ENCODE peak calls at places on chromosomes 4 and X, in ten cellular contexts. L, R, J, S, W, C, Q, P, Y and X are unnamed samples. For H3K4me1, the result is how much of the 10 kb centered on the place peaks cover.

GRCh38 chr4:78058591-78059523 is 1.7 kb downstream of the FRAS1 start:
- DNase-seq in L (peak), R (peak), J (no peak), S (peak), W (peak), C (peak), Q (no peak), P (peak), Y (peak), X (peak)

GRCh38 chr4:140219567-140219966 is 65.6 kb upstream of the MAML3 start:
- DNase-seq in L (no peak), R (no peak), J (no peak), S (no peak), W (no peak), C (peak), Q (no peak), P (no peak), Y (no peak), X (no peak)

GRCh38 chr4:5751073-5751917 is 40.3 kb downstream of the EVC start:
- DNase-seq in L (no peak), R (no peak), J (no peak), S (no peak), W (no peak), C (no peak), Q (no peak), P (no peak), Y (no peak), X (no peak)

GRCh38 chr4:147787204-147787603 is 55.3 kb downstream of the ARHGAP10 start:
- DNase-seq in L (no peak), R (no peak), J (no peak), S (no peak), W (no peak), C (no peak), Q (no peak), P (no peak), Y (no peak), X (peak)

GRCh38 chrX:150594584-150594983 is 26.2 kb downstream of the MTM1 start:
- DNase-seq in L (no peak), R (no peak), J (no peak), S (no peak), W (no peak), C (no peak), Q (no peak), P (no peak), Y (no peak), X (no peak)

GRCh38 chr4:87589531-87589930 is 18.8 kb upstream of the DSPP start:
- DNase-seq in L (no peak), R (no peak), J (no peak), S (no peak), W (no peak), C (no peak), Q (no peak), P (no peak), Y (no peak), X (no peak)

GRCh38 chrX:130994671-130995070 is 63.5 kb upstream of the ARHGAP36 start:
- DNase-seq in L (no peak), R (no peak), J (peak), S (peak), W (peak), C (peak), Q (no peak), P (no peak), Y (no peak), X (no peak)

GRCh38 chr4:38856524-38857337 is at the start of gene TLR6:
- DNase-seq in L (peak), R (no peak), J (peak), S (no peak), W (peak), C (peak), Q (peak), P (peak), Y (no peak), X (peak)

GRCh38 chrX:10112510-10112909 is 44.3 kb upstream of the CLCN4 start:
- DNase-seq in L (no peak), R (no peak), J (no peak), S (no peak), W (no peak), C (no peak), Q (peak), P (no peak), Y (no peak), X (no peak)

GRCh38 chrX:10110984-10111363 is 45.8 kb upstream of the CLCN4 start:
- DNase-seq in L (no peak), R (no peak), J (no peak), S (no peak), W (no peak), C (no peak), Q (peak), P (no peak), Y (no peak), X (no peak)

GRCh38 chrX:10109695-10110094 is 47.1 kb upstream of the CLCN4 start:
- DNase-seq in L (no peak), R (peak), J (no peak), S (no peak), W (no peak), C (no peak), Q (no peak), P (no peak), Y (no peak), X (peak)

GRCh38 chrX:10111364-10112148 is 45.2 kb upstream of the CLCN4 start:
- DNase-seq in L (no peak), R (no peak), J (no peak), S (no peak), W (no peak), C (no peak), Q (peak), P (peak), Y (no peak), X (peak)

GRCh38 chrX:10110316-10110932 is 46.4 kb upstream of the CLCN4 start:
- DNase-seq in L (no peak), R (no peak), J (no peak), S (no peak), W (no peak), C (no peak), Q (no peak), P (no peak), Y (no peak), X (no peak)
- H3K27ac ChIP-seq in L (peak), R (peak), J (no peak), S (no peak), W (peak), C (no peak), Q (peak), P (no peak), Y (peak), X (peak)

DNA sequence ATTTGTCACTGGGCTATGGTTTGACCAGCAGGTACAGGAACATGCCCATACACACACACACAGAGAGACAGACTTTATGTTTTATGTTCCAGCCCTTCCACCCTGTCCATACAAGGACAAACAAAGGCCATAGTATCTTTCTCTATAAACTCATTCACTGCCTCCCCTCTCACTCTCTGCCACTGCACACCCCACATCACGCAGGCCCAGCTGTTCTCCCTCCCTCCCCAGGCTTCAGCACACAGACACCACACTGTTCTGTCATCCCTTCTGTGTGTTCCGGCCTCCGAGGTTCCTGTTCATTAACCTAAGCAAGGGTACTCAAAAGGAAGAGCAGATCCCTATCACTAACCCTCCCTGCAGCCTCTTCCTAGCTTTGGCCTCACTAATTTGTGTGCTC is 17.8 kb downstream of the LAS1L start:
- DNase-seq in L (no peak), R (no peak), J (no peak), S (no peak), W (no peak), C (no peak), Q (no peak), P (no peak), Y (no peak), X (no peak)
- TF ChIP-seq EP300 in L (no peak), R (no peak), J (no peak), S (no peak), W (no peak), C (no peak), Q (no peak), P (no peak), Y (no peak), X (no peak)

GRCh38 chr4:102506523-102506922 is 5.4 kb downstream of the NFKB1 start:
- DNase-seq in L (no peak), R (no peak), J (no peak), S (no peak), W (no peak), C (no peak), Q (no peak), P (no peak), Y (no peak), X (no peak)

GRCh38 chr4:102503301-102503746 is 2.2 kb downstream of the NFKB1 start:
- DNase-seq in L (no peak), R (no peak), J (peak), S (no peak), W (no peak), C (no peak), Q (no peak), P (peak), Y (no peak), X (no peak)

GRCh38 chr4:102503831-102504786 is 3.0 kb downstream of the NFKB1 start:
- DNase-seq in L (no peak), R (no peak), J (no peak), S (no peak), W (no peak), C (no peak), Q (no peak), P (no peak), Y (no peak), X (no peak)

GRCh38 chr4:102505708-102506107 is 4.5 kb downstream of the NFKB1 start:
- DNase-seq in L (no peak), R (no peak), J (no peak), S (no peak), W (no peak), C (no peak), Q (no peak), P (no peak), Y (no peak), X (no peak)

DNA sequence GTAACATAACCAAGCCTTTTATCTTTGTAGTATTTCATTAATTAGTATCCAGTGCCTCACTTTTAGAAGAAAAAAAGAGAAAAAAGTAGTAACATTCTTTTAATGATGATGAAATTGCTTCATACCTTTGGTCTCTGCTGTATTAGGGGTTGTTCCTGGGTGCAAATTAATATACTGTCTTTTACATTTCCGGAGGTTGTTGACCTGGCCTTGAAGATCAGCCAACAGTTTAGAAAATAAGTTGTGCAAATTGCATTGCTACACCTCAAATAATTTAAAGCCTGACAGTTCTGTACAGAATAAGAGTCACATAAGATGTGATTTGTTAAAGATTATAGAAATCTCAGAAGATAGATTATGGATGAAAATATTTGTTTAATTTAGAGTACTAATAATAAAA is 3.8 kb downstream of the NFKB1 start:
- DNase-seq in L (no peak), R (no peak), J (no peak), S (no peak), W (no peak), C (no peak), Q (no peak), P (no peak), Y (no peak), X (no peak)
- H3K4me1 ChIP-seq in L (half or more), R (under half), J (under half), S (under half), W (half or more), C (under half), Q (under half), P (under half), Y (half or more), X (under half)

DNA sequence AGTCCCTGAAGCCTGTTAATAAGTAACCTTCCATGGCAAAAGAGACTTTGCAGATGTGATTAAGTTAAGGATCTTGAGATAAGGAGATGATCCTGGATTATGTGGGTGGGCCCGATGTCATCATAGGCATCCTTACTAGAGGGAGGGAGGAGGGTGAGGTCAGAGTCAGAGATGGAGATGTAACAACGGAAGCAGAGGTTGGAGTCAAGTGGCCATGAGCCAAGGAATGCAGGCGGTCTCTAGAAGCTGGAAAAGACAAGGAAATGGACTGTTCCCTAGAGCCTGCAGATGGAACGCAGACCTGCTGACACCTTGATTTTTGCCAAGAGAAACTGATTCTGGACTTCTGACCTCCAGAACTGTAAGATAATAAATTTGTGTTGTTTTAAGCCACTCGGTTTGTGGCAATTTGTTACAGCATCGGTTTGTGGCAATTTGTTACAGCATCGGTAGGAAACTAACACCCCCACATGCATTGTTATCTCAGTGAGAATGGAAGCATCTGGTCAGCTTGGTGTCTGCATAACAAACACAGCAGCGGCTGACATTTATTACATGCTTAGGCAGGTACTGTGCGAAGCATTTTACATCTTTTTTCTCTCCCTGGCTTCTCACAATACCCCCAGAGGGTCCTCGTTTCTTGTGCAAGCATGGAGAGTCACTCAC is 55.6 kb downstream of the CLDN34 start:
- DNase-seq in L (no peak), R (no peak), J (no peak), S (peak), W (no peak), C (no peak), Q (no peak), P (no peak), Y (peak), X (no peak)
- H3K27ac ChIP-seq in L (no peak), R (no peak), J (no peak), S (peak), W (no peak), C (no peak), Q (no peak), P (no peak), Y (no peak), X (no peak)

DNA sequence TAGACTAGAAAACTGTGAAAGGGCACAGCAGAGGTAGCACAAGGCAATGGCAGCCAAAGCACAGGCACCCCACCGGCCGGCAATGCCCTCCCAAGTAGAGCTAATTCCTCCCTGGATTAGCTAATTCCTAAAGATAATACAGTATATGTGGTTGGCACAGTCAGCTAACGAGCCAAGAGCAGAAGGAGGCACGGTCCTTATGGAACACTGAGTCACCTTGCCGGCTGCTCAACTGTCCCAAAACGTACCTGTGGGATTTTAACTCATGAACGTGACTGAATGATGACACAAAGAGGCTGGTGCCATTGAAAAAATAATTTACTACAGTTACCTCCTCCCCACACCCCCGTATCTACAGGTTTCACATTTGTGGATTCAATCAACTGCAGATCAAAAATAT is 9.1 kb upstream of the FGFBP1 start:
- DNase-seq in L (no peak), R (no peak), J (no peak), S (no peak), W (no peak), C (no peak), Q (no peak), P (no peak), Y (no peak), X (no peak)
- TF ChIP-seq EP300 in L (no peak), R (no peak), J (no peak), S (no peak), W (no peak), C (no peak), Q (no peak), P (no peak), Y (no peak), X (no peak)

GRCh38 chr4:2647403-2648158 is 108.6 kb downstream of the TNIP2 start:
- DNase-seq in L (no peak), R (no peak), J (no peak), S (no peak), W (no peak), C (no peak), Q (no peak), P (no peak), Y (peak), X (no peak)
- H3K4me1 ChIP-seq in L (under half), R (under half), J (under half), S (under half), W (under half), C (under half), Q (under half), P (under half), Y (under half), X (under half)

DNA sequence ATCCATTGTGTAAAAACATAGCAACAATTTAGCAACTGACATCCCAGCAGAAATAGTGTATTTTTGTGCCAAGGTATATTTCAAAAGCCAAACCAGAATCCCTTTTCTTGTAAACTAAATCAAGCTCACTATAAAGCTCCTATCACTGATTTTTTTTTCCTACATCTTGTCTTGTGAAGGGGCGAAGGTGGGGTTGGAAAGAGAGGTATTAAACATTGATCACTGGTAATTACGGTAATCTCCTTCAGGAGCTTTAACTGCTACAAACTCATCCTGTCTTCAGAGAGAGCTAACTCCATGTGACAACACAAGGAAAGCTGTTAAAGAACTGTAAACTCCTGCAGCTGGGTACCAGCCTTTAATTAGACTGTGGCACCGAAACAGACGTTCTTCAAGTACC is 111.6 kb upstream of the PPARGC1A start:
- DNase-seq in L (no peak), R (no peak), J (no peak), S (no peak), W (no peak), C (no peak), Q (no peak), P (no peak), Y (no peak), X (no peak)
- H3K27ac ChIP-seq in L (no peak), R (no peak), J (no peak), S (no peak), W (no peak), C (no peak), Q (no peak), P (no peak), Y (no peak), X (no peak)

GRCh38 chrX:22730542-22730941 is 269.2 kb upstream of the DDX53 start:
- DNase-seq in L (no peak), R (no peak), J (no peak), S (no peak), W (no peak), C (no peak), Q (no peak), P (no peak), Y (no peak), X (no peak)
- TF ChIP-seq EP300 in L (no peak), R (no peak), J (no peak), S (no peak), W (no peak), C (no peak), Q (no peak), P (no peak), Y (no peak), X (no peak)

DNA sequence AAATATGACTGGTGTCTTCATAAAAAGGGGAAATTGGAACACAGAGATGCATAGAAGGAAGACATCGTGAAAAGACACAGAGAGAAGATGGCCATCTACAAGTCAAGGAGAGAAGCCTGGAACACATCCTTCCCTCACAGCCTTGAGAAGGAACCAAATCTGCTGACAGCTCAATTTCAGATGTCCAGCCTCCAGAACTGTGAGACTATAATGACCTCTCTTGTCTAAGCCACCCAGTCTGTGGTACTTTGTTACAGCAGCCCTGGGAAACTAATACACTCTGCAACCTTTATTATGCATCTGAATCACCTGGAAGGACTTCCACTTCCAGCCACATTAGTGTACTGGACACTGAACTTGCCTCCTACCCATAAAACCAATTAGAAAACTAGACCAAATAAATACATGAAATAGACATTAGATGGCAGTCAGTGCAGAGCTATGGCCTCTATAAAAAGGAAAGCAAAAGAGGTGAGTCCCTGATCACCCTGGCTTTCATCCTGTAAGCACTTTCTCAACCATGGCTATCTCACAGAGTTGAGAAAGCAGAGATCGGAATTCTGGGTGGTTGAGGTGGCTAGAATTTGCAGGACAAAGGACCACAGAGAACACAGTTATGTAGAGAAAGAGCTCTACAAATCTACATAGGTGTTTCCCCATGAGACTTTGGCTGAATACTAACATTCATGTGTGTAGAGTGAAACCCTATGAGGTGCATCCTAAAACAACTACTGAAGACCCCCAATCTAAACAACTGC is 25.7 kb downstream of the GAB3 start:
- DNase-seq in L (no peak), R (no peak), J (no peak), S (no peak), W (no peak), C (no peak), Q (no peak), P (no peak), Y (no peak), X (no peak)
- H3K4me1 ChIP-seq in L (under half), R (under half), J (under half), S (under half), W (under half), C (under half), Q (under half), P (under half), Y (under half), X (under half)